ENCODE peak calls at places on chromosomes 16 and 17, in nine cellular contexts. N is spleen, B is thyroid gland, M is A549, Z is Peyer's patch, I is IMR-90, Y is heart left ventricle, D is sigmoid colon, J is esophagus squamous epithelium. L is an unnamed sample.

GRCh38 chr16:54932737-54933254 is 2.1 kb downstream of the IRX5 start:
- DNase-seq in N (no peak), B (no peak), J (no peak), Y (no peak), M (no peak), D (no peak), I (no peak), Z (no peak), L (no peak)

GRCh38 chr16:49640606-49641005 is 215.3 kb downstream of the ZNF423 start:
- DNase-seq in B (no peak), J (no peak), D (no peak), Y (no peak), N (peak; percentile 68), Z (no peak), I (no peak), M (no peak), L (no peak)

GRCh38 chr16:46688657-46689491 is at the start of gene VPS35:
- DNase-seq in M (peak; percentile 99), Y (peak; percentile 100), J (peak; percentile 98), D (peak; percentile 100), I (peak; percentile 98), B (peak; percentile 100), N (peak; percentile 99), Z (peak; percentile 100), L (peak; percentile 99)

GRCh38 chr17:39527220-39527813 is 66.0 kb downstream of the CDK12 start:
- DNase-seq in D (no peak), I (no peak), Y (no peak), Z (no peak), B (no peak), M (peak; percentile 37), J (no peak), N (no peak), L (peak; percentile 66)

GRCh38 chr17:67322039-67322787 is 44.2 kb downstream of the PSMD12 start:
- DNase-seq in J (no peak), B (no peak), D (no peak), Z (no peak), I (no peak), Y (no peak), N (no peak), M (no peak), L (no peak)

GRCh38 chr16:84024854-84025253 is 17.7 kb downstream of the SLC38A8 start:
- DNase-seq in B (no peak), Z (no peak), M (peak; percentile 35), J (no peak), Y (no peak), N (no peak), D (no peak), I (peak; percentile 90), L (no peak)

GRCh38 chr16:85645021-85645589 is 32.0 kb downstream of the GSE1 start:
- DNase-seq in I (no peak), Y (no peak), M (no peak), N (no peak), J (no peak), B (no peak), D (no peak), Z (no peak), L (no peak)

GRCh38 chr16:50335198-50335958 is 33.4 kb downstream of the BRD7 start:
- DNase-seq in M (no peak), I (peak; percentile 33), Z (no peak), J (no peak), B (no peak), Y (no peak), N (no peak), D (no peak), L (no peak)

GRCh38 chr16:12229759-12230594 is 253.4 kb downstream of the SNX29 start:
- DNase-seq in Z (no peak), N (no peak), B (no peak), Y (no peak), I (peak; percentile 71), M (no peak), D (no peak), J (no peak), L (no peak)

GRCh38 chr17:50095626-50096037 is 481 bp downstream of the PDK2 start:
- DNase-seq in J (no peak), Y (no peak), D (no peak), Z (no peak), N (no peak), M (no peak), B (no peak), I (no peak), L (no peak)

GRCh38 chr16:68345351-68345810 is 34.6 kb downstream of the PRMT7 start:
- DNase-seq in B (no peak), N (no peak), M (no peak), D (no peak), Z (no peak), J (no peak), I (peak; percentile 2), Y (no peak), L (no peak)

GRCh38 chr17:61235821-61236197 is 163.8 kb upstream of the TBX2 start:
- DNase-seq in N (no peak), Z (no peak), Y (no peak), B (peak; percentile 62), I (peak; percentile 84), J (no peak), M (no peak), D (no peak), L (no peak)

GRCh38 chr17:38691154-38691553 is 13.9 kb upstream of the MLLT6 start:
- DNase-seq in J (no peak), M (no peak), N (no peak), I (no peak), Z (no peak), D (no peak), B (no peak), Y (no peak), L (no peak)

GRCh38 chr16:86370036-86370435 is 140.3 kb upstream of the FOXF1 start:
- DNase-seq in M (no peak), J (no peak), B (no peak), D (no peak), Z (no peak), I (no peak), Y (no peak), N (no peak), L (no peak)

DNA sequence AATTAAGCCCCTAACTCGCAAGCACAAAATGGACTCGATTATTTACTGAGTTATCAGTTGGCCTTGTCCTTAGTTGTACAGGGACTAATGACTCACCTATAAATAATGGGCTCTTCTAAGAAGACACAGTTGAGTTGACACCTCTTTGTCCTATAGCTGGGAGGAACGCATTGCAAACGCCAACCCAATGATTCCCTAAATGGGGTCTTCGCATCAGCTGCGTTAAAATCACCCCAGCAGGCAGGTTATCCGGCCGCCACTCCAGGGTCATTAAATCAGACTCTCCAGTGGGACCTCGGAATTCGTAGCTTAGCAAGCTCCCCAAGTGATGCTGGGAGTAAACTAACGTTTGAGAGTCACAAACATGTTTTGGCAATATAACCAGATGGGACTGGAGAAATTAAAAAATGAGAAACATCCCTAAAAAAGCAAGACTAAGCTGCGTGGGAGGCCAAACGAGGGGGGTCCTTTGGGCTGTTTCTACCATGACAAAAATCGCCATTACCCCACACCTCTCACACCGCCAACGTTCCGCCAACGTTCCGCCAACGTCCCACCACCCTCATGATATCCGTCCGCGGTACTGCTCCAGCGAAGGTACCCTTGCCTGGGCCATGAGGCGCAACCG is 932 bp upstream of the NFE2L1 start:
- DNase-seq in B (no peak), J (no peak), Z (no peak), I (no peak), M (peak; percentile 26), D (peak; percentile 41), Y (no peak), N (peak; percentile 95), L (peak; percentile 40)
- TF ChIP-seq POLR2A in B (no peak), J (no peak), Z (no peak), I (no peak), M (no peak), D (no peak), Y (no peak), N (no peak), L (no peak)

GRCh38 chr16:28834873-28835863 is 11.0 kb downstream of the TUFM start:
- DNase-seq in I (no peak), J (no peak), D (no peak), Y (no peak), M (no peak), Z (no peak), B (no peak), N (no peak), L (no peak)
- TF ChIP-seq POLR2A in I (no peak), J (no peak), D (no peak), Y (no peak), M (no peak), Z (no peak), B (no peak), N (no peak), L (no peak)

GRCh38 chr17:79802736-79803420 is 6.0 kb upstream of the CBX8 start:
- DNase-seq in N (no peak), I (no peak), J (no peak), B (no peak), M (no peak), Y (no peak), D (no peak), Z (no peak), L (peak; percentile 91)

GRCh38 chr17:79800325-79801155 is 3.7 kb upstream of the CBX8 start:
- DNase-seq in B (peak; percentile 42), I (peak; percentile 39), Z (peak; percentile 66), J (no peak), M (no peak), Y (no peak), N (no peak), D (no peak), L (peak; percentile 51)

GRCh38 chr17:79799538-79800324 is 2.9 kb upstream of the CBX8 start:
- DNase-seq in B (no peak), Z (no peak), I (no peak), J (no peak), Y (no peak), D (no peak), M (no peak), N (no peak), L (no peak)

GRCh38 chr17:79802039-79802735 is 5.3 kb upstream of the CBX8 start:
- DNase-seq in J (no peak), N (no peak), I (no peak), M (no peak), B (no peak), Z (no peak), D (no peak), Y (no peak), L (no peak)

GRCh38 chr17:79801156-79802038 is 4.5 kb upstream of the CBX8 start:
- DNase-seq in D (no peak), N (no peak), I (no peak), Z (peak; percentile 64), J (no peak), B (no peak), M (no peak), Y (no peak), L (peak; percentile 35)
- TF ChIP-seq POLR2A in D (no peak), N (no peak), I (no peak), Z (no peak), J (no peak), B (no peak), M (no peak), Y (no peak), L (no peak)

DNA sequence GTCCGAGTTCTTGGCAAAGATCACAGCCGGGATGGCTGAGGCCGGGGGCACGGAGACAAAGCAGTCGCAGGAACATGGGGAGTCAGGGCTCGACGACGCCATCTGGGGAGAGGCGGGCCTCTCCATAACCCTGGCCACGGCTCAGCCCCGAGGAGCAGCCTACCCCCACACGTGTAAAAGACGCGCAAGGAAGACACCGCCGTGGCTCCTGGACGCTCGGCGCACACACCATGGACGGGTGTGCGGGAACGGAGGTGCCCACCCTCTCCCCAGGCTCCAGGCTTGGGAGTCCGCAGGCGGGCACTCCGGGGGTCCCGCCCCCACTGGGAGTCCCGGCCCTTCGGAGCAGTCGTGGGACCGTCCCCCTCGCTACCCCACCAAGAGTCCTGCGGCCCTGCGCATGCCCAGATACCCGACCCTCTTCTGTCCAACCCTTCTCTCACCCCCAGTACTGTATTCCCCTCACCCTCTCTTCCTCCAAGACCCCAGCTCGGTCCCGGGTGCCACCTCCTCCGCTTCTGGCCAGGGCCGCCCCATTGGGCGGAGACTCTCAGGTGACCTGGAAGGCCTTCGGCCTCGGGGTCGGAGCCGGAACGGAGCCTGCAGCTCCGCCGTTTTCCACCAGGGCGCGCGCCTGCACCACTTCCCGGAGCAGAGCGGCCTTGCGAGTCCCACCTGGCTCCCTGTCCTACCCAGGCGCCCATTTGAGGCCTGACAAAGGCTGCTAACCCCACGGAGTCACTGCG is at the start of gene SCRN2:
- DNase-seq in D (peak; percentile 94), Z (peak; percentile 97), N (peak; percentile 98), M (peak; percentile 92), B (peak; percentile 92), J (peak; percentile 16), I (peak; percentile 68), Y (peak; percentile 91), L (peak; percentile 85)
- TF ChIP-seq POLR2A in D (no peak), Z (peak; percentile 22), N (no peak), M (peak; percentile 49), B (no peak), J (no peak), I (no peak), Y (no peak), L (peak; percentile 38)